ENCODE peak calls at places on chromosomes 7 and 10, in seven cellular contexts. G is fibroblast of the conjunctiva, H is GM19239, L is neural progenitor cell, I is ovary, B is heart right ventricle, Z is amniotic stem cell. V is an unnamed sample.

GRCh38 chr7:118755067-118755625 is 530.6 kb downstream of the ANKRD7 start:
- DNase-seq in H (no peak), G (no peak), L (no peak), Z (no peak), B (no peak), I (no peak), V (no peak)

GRCh38 chr10:129963831-129964501 is at the start of gene EBF3:
- DNase-seq in I (peak; percentile 76), G (no peak), H (no peak), Z (peak; percentile 56), B (peak; percentile 91), L (peak; percentile 96), V (peak; percentile 48)

GRCh38 chr10:25176421-25176968 is 1.7 kb downstream of the GPR158 start:
- DNase-seq in B (no peak), Z (no peak), I (no peak), L (peak; percentile 60), G (no peak), H (no peak), V (no peak)

GRCh38 chr10:98346847-98347246 is 68.1 kb downstream of the PYROXD2 start:
- DNase-seq in B (no peak), G (no peak), I (no peak), Z (no peak), H (no peak), L (no peak), V (no peak)

GRCh38 chr10:14781763-14782162 is 7.1 kb upstream of the FAM107B start:
- DNase-seq in G (no peak), H (no peak), L (peak; percentile 23), Z (no peak), B (no peak), I (no peak), V (no peak)

GRCh38 chr10:74738985-74739567 is 87.3 kb upstream of the KAT6B start:
- DNase-seq in Z (no peak), H (peak; percentile 56), I (no peak), B (no peak), G (no peak), L (no peak), V (no peak)

GRCh38 chr7:83347836-83348482 is 185.3 kb upstream of the PCLO start:
- DNase-seq in B (no peak), I (no peak), G (peak; percentile 26), L (no peak), H (no peak), Z (peak; percentile 62), V (peak; percentile 23)

GRCh38 chr7:56040691-56041090 is 10.6 kb downstream of the PSPH start:
- DNase-seq in H (no peak), Z (no peak), I (peak; percentile 1), G (no peak), L (no peak), B (no peak), V (no peak)

GRCh38 chr7:113209449-113210203 is 91.3 kb upstream of the SMIM30 start:
- DNase-seq in Z (no peak), G (no peak), B (no peak), I (no peak), H (no peak), L (no peak), V (no peak)

GRCh38 chr7:901388-902154 is 25.2 kb downstream of the GET4 start:
- DNase-seq in B (peak; percentile 81), Z (no peak), G (peak; percentile 91), H (peak; percentile 89), I (peak; percentile 84), L (peak; percentile 96), V (peak; percentile 97)

GRCh38 chr10:82310839-82311238 is 435.8 kb downstream of the NRG3 start:
- DNase-seq in L (no peak), I (no peak), G (no peak), B (no peak), H (no peak), Z (no peak), V (no peak)

GRCh38 chr10:67268146-67268545 is 342.3 kb downstream of the LRRTM3 start:
- DNase-seq in H (no peak), G (no peak), B (no peak), Z (no peak), L (no peak), I (no peak), V (no peak)

GRCh38 chr7:325051-325798 is 35.3 kb downstream of the FOXL3 start:
- DNase-seq in H (no peak), L (no peak), G (no peak), B (no peak), I (no peak), Z (no peak), V (no peak)

GRCh38 chr10:132927824-132928223 is 14.5 kb downstream of the CFAP46 start:
- DNase-seq in L (no peak), G (no peak), H (no peak), I (no peak), Z (no peak), B (peak; percentile 42), V (no peak)

GRCh38 chr7:84536256-84536870 is 341.8 kb upstream of the SEMA3A start:
- DNase-seq in I (no peak), Z (no peak), H (no peak), L (no peak), B (no peak), G (no peak), V (no peak)

GRCh38 chr10:131747251-131747650 is 153.6 kb upstream of the PPP2R2D start:
- DNase-seq in B (no peak), Z (no peak), H (no peak), G (no peak), I (no peak), L (no peak), V (no peak)

GRCh38 chr10:110524179-110524863 is 26.6 kb downstream of the DUSP5 start:
- DNase-seq in B (no peak), H (no peak), G (no peak), Z (no peak), L (no peak), I (no peak), V (no peak)

GRCh38 chr10:77431209-77431611 is 206.4 kb downstream of the KCNMA1 start:
- DNase-seq in I (no peak), L (peak; percentile 75), B (no peak), G (no peak), H (no peak), Z (no peak), V (no peak)

GRCh38 chr7:35908305-35909223 is 107.7 kb downstream of the SEPTIN7 start:
- DNase-seq in H (no peak), G (no peak), L (peak; percentile 5), B (peak; percentile 50), Z (no peak), I (peak; percentile 52), V (no peak)

GRCh38 chr10:82883588-82883987 is 1008.6 kb downstream of the NRG3 start:
- DNase-seq in B (no peak), I (no peak), G (no peak), H (no peak), Z (no peak), L (no peak), V (no peak)